ENCODE peak calls at places on chromosomes 11 and 22, in six cellular contexts. P is astrocyte, X is glutamatergic neuron, O is activated B cell treated with CpG ODN at 0.5 μM for 24 hours, H is GM12878, G is bronchial epithelial cell. C is an unnamed sample.

GRCh38 chr11:46611526-46612304 is 5.3 kb downstream of the HARBI1 start:
- DNase-seq in P (no peak), X (no peak), O (no peak), H (no peak), G (no peak), C (no peak)

GRCh38 chr11:125701858-125702621 is 21.4 kb upstream of the ACRV1 start:
- DNase-seq in P (no peak), X (peak; percentile 20), O (no peak), H (no peak), G (no peak), C (no peak)

GRCh38 chr11:120184371-120184945 is 26.4 kb upstream of the OAF start:
- DNase-seq in P (no peak), X (no peak), O (no peak), H (no peak), G (no peak), C (no peak)

GRCh38 chr11:133619973-133620372 is 87.7 kb upstream of the OPCML start:
- DNase-seq in P (no peak), X (no peak), O (no peak), H (peak; percentile 2), G (peak; percentile 10), C (no peak)

GRCh38 chr11:6703247-6704063 is 20.3 kb upstream of the MRPL17 start:
- DNase-seq in P (peak; percentile 43), X (peak; percentile 53), O (no peak), H (no peak), G (peak; percentile 74), C (peak; percentile 62)

GRCh38 chr22:36329217-36330078 is 58.3 kb downstream of the MYH9 start:
- DNase-seq in P (peak; percentile 98), X (peak; percentile 40), O (peak; percentile 40), H (no peak), G (peak; percentile 99), C (peak; percentile 76)

GRCh38 chr22:48198489-48199459 is 1436.3 kb downstream of the TBC1D22A start:
- DNase-seq in P (no peak), X (no peak), O (no peak), H (no peak), G (no peak), C (no peak)

GRCh38 chr11:24793479-24793878 is 296.6 kb downstream of the LUZP2 start:
- DNase-seq in P (peak; percentile 70), X (no peak), O (no peak), H (no peak), G (no peak), C (no peak)

GRCh38 chr11:117538731-117539130 is 211.1 kb downstream of the CEP164 start:
- DNase-seq in P (no peak), X (no peak), O (no peak), H (no peak), G (no peak), C (no peak)

GRCh38 chr11:96187779-96188624 is 155.0 kb downstream of the MAML2 start:
- DNase-seq in P (peak; percentile 96), X (no peak), O (no peak), H (no peak), G (peak; percentile 86), C (no peak)

GRCh38 chr22:34885852-34886251 is 180.1 kb upstream of the ISX start:
- DNase-seq in P (no peak), X (no peak), O (no peak), H (no peak), G (peak; percentile 1), C (no peak)

GRCh38 chr11:69448471-69449284 is 32.8 kb upstream of the LINC01488 start:
- DNase-seq in P (no peak), X (no peak), O (no peak), H (no peak), G (no peak), C (no peak)

GRCh38 chr11:12599408-12600143 is 74.6 kb upstream of the TEAD1 start:
- DNase-seq in P (no peak), X (peak; percentile 66), O (no peak), H (peak; percentile 2), G (peak; percentile 15), C (peak; percentile 42)

GRCh38 chr11:65778901-65779668 is 1.7 kb downstream of the AP5B1 start:
- DNase-seq in P (no peak), X (no peak), O (no peak), H (no peak), G (no peak), C (no peak)

GRCh38 chr22:41216984-41217383 is 11.9 kb downstream of the L3MBTL2 start:
- DNase-seq in P (no peak), X (no peak), O (no peak), H (no peak), G (peak; percentile 31), C (no peak)

GRCh38 chr11:78825531-78825930 is 250.9 kb upstream of the NARS2 start:
- DNase-seq in P (peak; percentile 77), X (no peak), O (no peak), H (no peak), G (no peak), C (no peak)

GRCh38 chr11:95991545-95991944 is 67.6 kb upstream of the MTMR2 start:
- DNase-seq in P (peak; percentile 60), X (no peak), O (no peak), H (no peak), G (no peak), C (no peak)

GRCh38 chr11:74465291-74465708 is 2.0 kb downstream of the KCNE3 start:
- DNase-seq in P (no peak), X (no peak), O (no peak), H (no peak), G (no peak), C (no peak)

GRCh38 chr11:65315204-65315865 is 669 bp downstream of the CDC42EP2 start:
- DNase-seq in P (no peak), X (peak; percentile 96), O (peak; percentile 89), H (no peak), G (no peak), C (peak; percentile 98)

GRCh38 chr22:45268167-45268957 is 16.4 kb upstream of the UPK3A start:
- DNase-seq in P (no peak), X (peak; percentile 88), O (no peak), H (no peak), G (no peak), C (peak; percentile 58)

DNA sequence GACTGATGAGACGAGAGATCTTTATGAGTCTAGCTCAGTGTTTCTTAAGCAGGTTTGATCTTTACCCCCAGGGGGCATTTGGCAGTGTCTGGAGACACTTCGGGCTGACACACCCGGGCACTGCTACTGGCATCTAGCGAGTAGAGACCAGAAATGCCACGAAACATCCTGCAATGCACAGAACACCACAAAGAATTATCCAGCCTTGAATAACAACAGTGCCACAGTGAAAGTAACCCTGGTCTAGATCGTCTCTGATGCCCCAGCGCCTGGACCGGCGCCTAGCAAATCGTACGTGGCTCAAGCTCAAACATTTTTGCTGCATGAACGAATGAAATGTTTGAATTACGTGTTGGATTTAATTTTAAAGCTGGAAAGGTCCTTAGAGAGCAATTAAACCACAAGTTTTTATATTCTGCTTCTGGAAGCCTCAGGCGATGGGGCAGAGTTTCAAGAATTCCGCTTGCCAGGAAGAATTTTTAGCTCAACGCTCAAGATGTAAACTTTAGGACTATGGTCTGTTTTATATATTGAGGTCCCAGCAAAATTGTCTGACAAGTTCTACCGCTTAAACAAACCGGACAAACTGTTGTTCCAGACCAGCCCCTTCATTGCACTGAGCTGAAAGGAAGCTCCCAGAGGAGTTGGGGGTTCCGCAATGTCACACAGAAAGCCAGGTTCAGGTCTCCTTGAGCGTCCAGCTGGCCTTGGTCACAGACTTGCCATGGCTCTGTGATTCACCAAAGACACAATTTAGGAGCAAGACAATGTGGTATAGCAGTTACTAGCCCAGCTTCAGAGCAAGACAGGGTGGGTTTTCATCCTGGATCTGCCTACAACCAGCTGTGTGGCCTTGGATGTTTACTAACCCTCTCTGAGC is 44.2 kb upstream of the SMTN start:
- DNase-seq in P (no peak), X (no peak), O (no peak), H (no peak), G (peak; percentile 61), C (no peak)
- TF ChIP-seq CTCF in P (no peak), X (no peak), O (no peak), H (no peak), G (peak; percentile 21), C (no peak)

DNA sequence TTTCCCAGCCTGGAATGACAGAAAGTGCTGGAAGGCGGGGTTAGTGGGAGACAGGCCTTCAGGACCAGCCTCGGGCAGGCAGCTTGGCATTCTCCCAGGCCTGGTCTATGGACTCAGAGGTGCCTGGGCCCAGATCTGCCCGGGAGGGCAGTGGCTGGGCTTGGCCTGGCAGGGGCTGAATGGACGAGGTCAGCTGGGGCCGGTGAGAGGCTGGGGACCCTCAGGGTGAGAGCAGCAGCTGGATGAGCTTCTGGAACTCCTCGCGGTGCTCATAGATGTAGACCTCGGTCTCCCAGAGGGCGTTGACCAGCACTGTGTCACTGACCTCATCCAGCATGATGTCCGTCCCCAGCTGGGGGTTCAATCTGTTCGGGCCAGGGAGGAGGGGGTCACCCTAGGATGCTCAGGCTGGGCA is 1.5 kb upstream of the BAIAP2L2 start:
- DNase-seq in P (no peak), X (no peak), O (no peak), H (no peak), G (no peak), C (no peak)
- TF ChIP-seq CTCF in P (no peak), X (no peak), O (no peak), H (no peak), G (no peak), C (no peak)

GRCh38 chr22:44003776-44004460 is 20.2 kb upstream of the PARVB start:
- DNase-seq in P (no peak), X (no peak), O (no peak), H (no peak), G (no peak), C (peak; percentile 35)
- TF ChIP-seq CTCF in P (no peak), X (no peak), O (no peak), H (no peak), G (peak; percentile 3), C (no peak)

GRCh38 chr22:32413715-32414114 is 1.7 kb upstream of the RTCB start:
- DNase-seq in P (peak; percentile 8), X (no peak), O (no peak), H (no peak), G (peak; percentile 40), C (peak; percentile 4)

GRCh38 chr22:32409977-32410376 is 2.1 kb downstream of the RTCB start:
- DNase-seq in P (no peak), X (no peak), O (no peak), H (no peak), G (no peak), C (no peak)

GRCh38 chr22:32410459-32410858 is 1.6 kb downstream of the RTCB start:
- DNase-seq in P (no peak), X (no peak), O (no peak), H (no peak), G (peak; percentile 22), C (no peak)

GRCh38 chr22:32411388-32411787 is 659 bp downstream of the RTCB start:
- DNase-seq in P (peak; percentile 45), X (no peak), O (no peak), H (no peak), G (peak; percentile 74), C (no peak)

DNA sequence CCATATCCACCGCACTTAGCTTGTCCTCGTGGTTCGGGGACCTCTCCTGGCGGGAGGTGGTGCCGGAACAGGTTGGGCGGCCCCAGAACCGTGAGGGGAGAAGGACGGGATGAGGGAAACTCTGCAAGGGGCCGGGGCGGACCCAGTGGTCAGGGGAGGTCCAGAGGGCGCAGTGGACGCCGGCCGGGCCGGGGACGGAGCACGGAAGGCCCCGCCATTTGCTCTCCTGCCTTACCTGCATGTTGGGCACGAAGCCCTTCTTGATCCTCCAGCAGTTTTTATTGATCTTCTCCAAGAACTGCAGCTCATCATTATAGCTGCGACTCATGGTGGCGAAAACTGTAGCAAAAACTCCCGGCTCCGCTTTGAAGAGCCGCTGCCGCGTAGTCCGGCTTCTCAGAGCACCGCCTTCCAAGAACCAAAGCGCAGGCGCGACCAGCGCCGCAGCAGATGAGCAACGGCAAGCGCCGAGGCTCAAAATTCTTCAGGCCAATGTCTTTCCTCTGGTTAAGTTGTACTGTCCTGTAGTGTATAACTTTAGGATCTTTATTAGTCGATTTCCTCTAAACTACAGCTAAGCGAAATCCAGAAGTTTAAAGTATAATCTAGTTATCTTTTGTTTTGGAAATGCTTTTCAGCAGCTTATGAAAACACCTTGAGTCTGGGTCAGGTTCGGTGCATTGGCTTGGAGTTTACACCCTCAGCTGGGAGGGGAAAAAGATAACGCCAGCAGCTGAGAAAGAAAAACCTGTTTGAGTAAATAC is at the start of gene RTCB:
- DNase-seq in P (peak; percentile 89), X (peak; percentile 96), O (peak; percentile 93), H (peak; percentile 80), G (peak; percentile 87), C (peak; percentile 91)
- TF ChIP-seq CTCF in P (no peak), X (no peak), O (no peak), H (no peak), G (no peak), C (no peak)

C was measured in endothelial cell.